ENCODE peak calls at places on chromosome 11, in seven cellular contexts. Z, Y, N, G, U, T and P are unnamed samples.

GRCh38 chr11:48044577-48044976 is 64.2 kb downstream of the PTPRJ start:
- DNase-seq in U (no peak), G (no peak), N (no peak), Y (no peak), T (no peak), Z (no peak), P (no peak)

GRCh38 chr11:119356349-119357031 is 10.0 kb upstream of the MFRP start:
- DNase-seq in Z (no peak), N (peak), G (peak), U (peak), T (peak), Y (peak), P (peak)

GRCh38 chr11:14073821-14074529 is 111.5 kb downstream of the SPON1 start:
- DNase-seq in G (no peak), N (no peak), T (no peak), Y (no peak), U (no peak), Z (no peak), P (peak)

GRCh38 chr11:923691-924405 is 1.8 kb upstream of the AP2A2 start:
- DNase-seq in Y (no peak), T (no peak), G (no peak), Z (no peak), U (no peak), N (no peak), P (no peak)

GRCh38 chr11:64358907-64359711 is at the start of gene RPS6KA4:
- DNase-seq in U (peak), G (peak), N (peak), T (no peak), Y (peak), Z (no peak), P (peak)

GRCh38 chr11:72965672-72966071 is 151.5 kb downstream of the ATG16L2 start:
- DNase-seq in G (no peak), Y (no peak), U (peak), N (no peak), Z (no peak), T (no peak), P (no peak)

GRCh38 chr11:133078591-133079179 is 453.6 kb downstream of the OPCML start:
- DNase-seq in G (peak), N (peak), U (peak), T (peak), Z (no peak), Y (peak), P (peak)

GRCh38 chr11:65558785-65559509 is 788 bp upstream of the LTBP3 start:
- DNase-seq in U (no peak), Z (no peak), G (no peak), T (no peak), N (no peak), Y (no peak), P (no peak)

GRCh38 chr11:47143322-47143721 is 33.4 kb downstream of the ARFGAP2 start:
- DNase-seq in U (peak), Z (no peak), N (no peak), T (no peak), G (no peak), Y (no peak), P (peak)

GRCh38 chr11:8250446-8250845 is 13.2 kb downstream of the LMO1 start:
- DNase-seq in T (peak), Z (no peak), G (peak), U (no peak), N (no peak), Y (no peak), P (no peak)

GRCh38 chr11:95503047-95503446 is 272.0 kb upstream of the SESN3 start:
- DNase-seq in U (no peak), G (no peak), T (no peak), Z (no peak), Y (no peak), N (no peak), P (no peak)

GRCh38 chr11:84825140-84825539 is 802.0 kb downstream of the DLG2 start:
- DNase-seq in T (no peak), Z (no peak), N (no peak), Y (no peak), U (no peak), G (no peak), P (no peak)

GRCh38 chr11:8239536-8240228 is 24.0 kb downstream of the LMO1 start:
- DNase-seq in Z (no peak), N (no peak), T (no peak), U (no peak), G (no peak), Y (no peak), P (no peak)

GRCh38 chr11:106012744-106013143 is 9.3 kb downstream of the MSANTD4 start:
- DNase-seq in N (no peak), U (peak), Z (no peak), G (peak), T (no peak), Y (no peak), P (peak)

GRCh38 chr11:94449029-94449428 is 44.6 kb downstream of the MRE11 start:
- DNase-seq in N (no peak), U (no peak), G (no peak), T (no peak), Z (no peak), Y (no peak), P (no peak)

GRCh38 chr11:92322225-92322624 is 97.6 kb downstream of the FAT3 start:
- DNase-seq in Z (no peak), T (no peak), N (no peak), Y (no peak), G (no peak), U (peak), P (no peak)